ENCODE peak calls at places on chromosomes 5 and 9, in four cellular contexts. M is AG09319, Q is fibroblast of the aortic adventitia, V is endothelial cell. J is an unnamed sample.

GRCh38 chr9:8074645-8075044 is 275.1 kb upstream of the DMAC1 start:
- DNase-seq in M (no peak), Q (no peak), V (no peak), J (no peak)

GRCh38 chr9:131809941-131810344 is 70.1 kb upstream of the RAPGEF1 start:
- DNase-seq in M (no peak), Q (peak; percentile 74), V (no peak), J (no peak)

GRCh38 chr5:3634061-3634460 is 38.4 kb downstream of the IRX1 start:
- DNase-seq in M (no peak), Q (no peak), V (no peak), J (no peak)

GRCh38 chr5:122434547-122434946 is 122.5 kb downstream of the SNCAIP start:
- DNase-seq in M (no peak), Q (no peak), V (no peak), J (no peak)

GRCh38 chr5:456351-457194 is 13.6 kb downstream of the EXOC3 start:
- DNase-seq in M (no peak), Q (no peak), V (no peak), J (no peak)

GRCh38 chr9:113592806-113593575 is 129.5 kb downstream of the RGS3 start:
- DNase-seq in M (no peak), Q (no peak), V (no peak), J (no peak)

GRCh38 chr5:124952566-124952965 is 206.1 kb upstream of the ZNF608 start:
- DNase-seq in M (no peak), Q (no peak), V (no peak), J (no peak)

GRCh38 chr9:124311283-124311682 is 53.5 kb downstream of the NEK6 start:
- DNase-seq in M (no peak), Q (no peak), V (no peak), J (no peak)

GRCh38 chr5:129172561-129172960 is 78.0 kb downstream of the ISOC1 start:
- DNase-seq in M (no peak), Q (peak; percentile 71), V (no peak), J (peak; percentile 5)

GRCh38 chr5:169577966-169578365 is 5.6 kb upstream of the SPDL1 start:
- DNase-seq in M (no peak), Q (peak; percentile 87), V (no peak), J (no peak)
- TF ChIP-seq CTCF in M (peak; percentile 68), Q (peak; percentile 80), V (no peak), J (no peak)

GRCh38 chr5:35854248-35854647 is 2.4 kb upstream of the IL7R start:
- DNase-seq in M (no peak), Q (no peak), V (no peak), J (no peak)

GRCh38 chr5:35853652-35854051 is 3.0 kb upstream of the IL7R start:
- DNase-seq in M (no peak), Q (no peak), V (no peak), J (no peak)

GRCh38 chr5:35851282-35851681 is 5.4 kb upstream of the IL7R start:
- DNase-seq in M (no peak), Q (peak; percentile 46), V (no peak), J (no peak)

GRCh38 chr5:35849850-35850249 is 6.8 kb upstream of the IL7R start:
- DNase-seq in M (no peak), Q (no peak), V (no peak), J (no peak)

DNA sequence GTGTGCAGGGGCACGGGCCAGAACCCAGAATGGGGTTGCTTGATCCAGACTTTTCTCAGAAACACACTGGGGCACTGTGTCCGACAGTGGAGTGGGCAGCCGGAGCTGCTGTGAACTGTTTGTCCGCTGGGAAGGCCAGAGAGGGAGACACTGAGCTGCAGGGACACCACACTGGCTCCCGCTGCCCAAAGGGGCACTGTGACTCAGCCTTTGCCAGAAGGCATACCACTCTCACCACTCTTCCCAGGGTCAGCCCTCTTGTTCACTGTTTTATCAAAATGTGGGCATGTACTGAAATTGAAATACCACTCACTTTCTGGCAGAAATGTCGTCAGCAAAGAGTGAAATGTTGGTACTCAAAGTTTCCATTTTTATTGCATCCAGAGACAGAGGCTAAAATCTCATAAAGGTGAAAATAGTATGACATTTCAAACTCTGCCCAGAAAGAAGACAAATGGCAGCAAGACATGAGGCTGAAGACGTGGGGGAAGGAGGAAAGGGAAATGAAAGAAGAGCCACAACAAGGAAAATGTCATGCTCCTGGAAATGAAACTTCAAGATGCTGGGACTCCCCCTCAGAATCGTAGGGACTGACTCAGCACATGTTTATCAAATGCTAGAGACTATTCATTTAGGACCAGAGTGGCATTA is 4.5 kb upstream of the IL7R start:
- DNase-seq in M (no peak), Q (no peak), V (no peak), J (no peak)
- TF ChIP-seq CTCF in M (peak; percentile 8), Q (no peak), V (no peak), J (no peak)

DNA sequence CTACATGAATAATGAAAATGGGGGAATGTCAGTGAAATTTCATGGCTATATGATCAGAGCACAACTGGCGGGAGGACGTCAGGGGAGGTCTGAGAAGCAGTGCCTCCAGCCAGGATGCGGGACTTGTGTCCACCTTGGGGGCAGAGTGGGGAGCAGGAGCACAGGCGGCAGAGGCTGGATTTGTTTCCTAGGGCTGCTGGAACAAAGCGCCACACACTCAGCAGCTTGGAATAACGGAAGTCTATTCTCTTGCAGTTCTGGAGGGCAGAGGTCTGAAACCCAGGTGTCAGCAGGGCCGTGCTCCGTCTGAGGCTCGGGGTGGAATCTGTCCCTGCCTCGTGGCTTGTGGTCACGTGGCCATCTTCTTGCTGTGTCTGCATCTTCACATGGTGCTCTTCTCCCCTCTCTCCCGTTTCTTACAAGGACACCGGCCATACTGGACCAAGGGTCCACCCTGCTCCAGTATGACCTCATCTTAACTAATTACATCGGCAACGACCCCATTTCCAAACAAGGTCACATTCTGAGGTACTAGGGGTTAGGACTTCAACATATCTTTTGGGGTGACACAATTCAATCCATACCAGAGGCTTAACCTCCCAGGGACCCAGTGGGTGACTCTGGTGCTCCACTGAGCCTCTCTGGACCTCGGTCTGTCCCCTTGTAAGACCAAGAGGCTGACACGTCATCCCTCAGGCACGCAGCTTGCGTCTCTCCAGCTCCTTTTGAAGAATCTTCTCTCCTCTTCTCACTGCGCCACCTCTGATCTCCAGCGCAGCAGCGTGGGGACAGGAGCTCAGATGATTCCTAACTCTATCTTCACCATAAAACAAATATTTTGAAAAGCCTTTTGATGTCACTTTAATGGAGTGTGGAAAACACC is 202.5 kb downstream of the CDK5RAP2 start:
- DNase-seq in M (no peak), Q (no peak), V (no peak), J (no peak)
- TF ChIP-seq CTCF in M (no peak), Q (no peak), V (no peak), J (no peak)

DNA sequence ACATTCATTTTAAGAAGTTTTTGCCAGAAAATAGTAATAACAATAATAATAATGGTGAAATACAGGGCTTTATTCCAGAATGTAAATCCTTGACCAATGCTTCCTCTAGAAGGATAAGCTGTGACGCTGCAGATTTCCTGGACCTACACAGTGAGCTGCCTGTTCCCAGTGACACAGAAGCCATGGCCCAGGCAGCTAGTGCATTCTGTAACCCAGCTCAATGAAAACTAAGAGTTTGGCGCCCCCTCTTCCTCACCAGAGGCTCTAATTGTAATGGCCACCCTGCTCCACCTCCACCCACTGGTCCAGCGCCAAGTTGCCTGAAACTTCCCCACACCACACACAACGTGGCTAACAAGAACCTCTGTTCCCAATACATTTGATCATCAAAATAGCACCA is 248.2 kb downstream of the CETN3 start:
- DNase-seq in M (no peak), Q (peak; percentile 76), V (peak; percentile 52), J (peak; percentile 70)
- TF ChIP-seq CTCF in M (peak; percentile 14), Q (peak; percentile 42), V (no peak), J (no peak)

GRCh38 chr9:72703574-72703973 is 182.2 kb downstream of the TMC1 start:
- DNase-seq in M (no peak), Q (peak; percentile 53), V (no peak), J (no peak)
- TF ChIP-seq CTCF in M (no peak), Q (no peak), V (no peak), J (no peak)

DNA sequence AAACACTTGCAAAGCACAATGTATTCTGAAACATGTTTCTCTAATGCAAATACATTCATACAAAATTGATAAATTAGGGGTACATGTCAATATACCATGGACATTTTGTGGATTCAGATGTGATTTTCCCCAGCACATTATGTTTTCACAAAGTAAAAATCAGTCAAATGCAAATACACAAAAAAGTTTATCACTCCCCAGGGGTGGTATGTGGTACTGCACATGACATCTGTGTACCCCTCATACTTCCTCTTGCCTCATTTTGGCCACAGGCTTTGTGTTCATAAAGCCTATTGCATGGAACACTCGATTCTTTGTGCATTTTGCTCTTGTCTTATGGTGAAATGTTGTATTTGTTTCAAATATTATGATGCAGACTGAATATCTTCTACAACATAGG is 116.8 kb upstream of the PDE4D start:
- DNase-seq in M (no peak), Q (no peak), V (no peak), J (no peak)
- TF ChIP-seq CTCF in M (no peak), Q (peak; percentile 43), V (peak; percentile 76), J (no peak)

GRCh38 chr5:73822276-73822988 is 196.4 kb downstream of the ARHGEF28 start:
- DNase-seq in M (no peak), Q (peak; percentile 71), V (no peak), J (no peak)
- TF ChIP-seq CTCF in M (no peak), Q (no peak), V (no peak), J (no peak)

GRCh38 chr5:66724740-66725139 is 128.5 kb downstream of the MAST4 start:
- DNase-seq in M (no peak), Q (peak; percentile 30), V (no peak), J (no peak)
- TF ChIP-seq CTCF in M (peak; percentile 19), Q (peak; percentile 52), V (no peak), J (no peak)